ENCODE peak calls at places on chromosomes 3 and 15, in ten cellular contexts. X is brain microvascular endothelial cell, R is psoas muscle, I is left ventricle myocardium inferior, U is AG04450, K is lower lobe of right lung, W is fibroblast of lung, V is coronary artery, J is uterus, N is A549. O is an unnamed sample.

GRCh38 chr15:99514306-99514705 is 51.5 kb upstream of the MEF2A start:
- DNase-seq in W (no peak), I (no peak), N (no peak), X (no peak), U (no peak), V (no peak), J (no peak), R (no peak), K (no peak), O (no peak)

GRCh38 chr3:54783611-54784010 is 144.2 kb downstream of the LRTM1 start:
- DNase-seq in K (no peak), R (no peak), U (no peak), J (no peak), V (no peak), X (no peak), N (no peak), W (no peak), I (no peak), O (no peak)

GRCh38 chr15:52163321-52164190 is 27.6 kb downstream of the GNB5 start:
- DNase-seq in K (no peak), R (no peak), U (no peak), I (no peak), N (no peak), J (no peak), V (no peak), X (no peak), W (no peak), O (no peak)

GRCh38 chr15:74901612-74902063 is 5.0 kb downstream of the FAM219B start:
- DNase-seq in X (peak; percentile 51), I (peak; percentile 36), W (peak; percentile 67), V (no peak), R (peak; percentile 39), J (peak; percentile 56), K (peak; percentile 57), N (peak; percentile 91), U (peak; percentile 26), O (no peak)

GRCh38 chr3:99013794-99014315 is 112.4 kb upstream of the DCBLD2 start:
- DNase-seq in N (no peak), K (no peak), X (no peak), J (no peak), W (no peak), V (no peak), I (no peak), R (no peak), U (no peak), O (no peak)

GRCh38 chr3:124888482-124889441 is 1.6 kb upstream of the ITGB5 start:
- DNase-seq in I (no peak), U (no peak), J (no peak), N (no peak), X (no peak), K (no peak), R (no peak), V (no peak), W (no peak), O (no peak)

GRCh38 chr15:96237002-96237401 is 93.5 kb upstream of the NR2F2 start:
- DNase-seq in V (no peak), R (no peak), I (no peak), J (no peak), W (peak; percentile 47), K (no peak), X (no peak), N (no peak), U (no peak), O (no peak)

GRCh38 chr3:184371570-184372018 is 6.4 kb downstream of the THPO start:
- DNase-seq in N (peak; percentile 82), X (peak; percentile 76), W (peak; percentile 89), V (no peak), U (peak; percentile 72), R (peak; percentile 78), J (peak; percentile 81), K (peak; percentile 83), I (peak; percentile 71), O (peak; percentile 83)

GRCh38 chr15:45522931-45523331 is 376 bp upstream of the SLC30A4 start:
- DNase-seq in V (peak; percentile 77), U (no peak), J (no peak), N (no peak), K (no peak), X (peak; percentile 13), W (peak; percentile 44), I (no peak), R (no peak), O (no peak)

GRCh38 chr3:98599647-98600411 is 6.4 kb upstream of the CPOX start:
- DNase-seq in U (no peak), X (no peak), N (no peak), R (no peak), W (peak; percentile 38), J (no peak), K (no peak), I (no peak), V (no peak), O (no peak)

GRCh38 chr3:133820129-133820528 is 14.5 kb downstream of the SRPRB start:
- DNase-seq in R (no peak), K (no peak), U (no peak), V (no peak), X (no peak), I (no peak), J (no peak), W (no peak), N (no peak), O (no peak)

GRCh38 chr3:135057996-135058395 is 262.9 kb downstream of the EPHB1 start:
- DNase-seq in N (no peak), K (no peak), U (no peak), J (no peak), I (no peak), V (peak; percentile 38), W (no peak), R (no peak), X (no peak), O (no peak)

GRCh38 chr3:98969295-98969694 is 67.8 kb upstream of the DCBLD2 start:
- DNase-seq in I (no peak), X (no peak), U (no peak), N (no peak), K (no peak), R (no peak), W (no peak), J (no peak), V (no peak), O (no peak)

GRCh38 chr3:135337176-135337575 is 542.1 kb downstream of the EPHB1 start:
- DNase-seq in R (peak; percentile 14), I (no peak), W (no peak), V (no peak), X (no peak), U (no peak), K (no peak), N (no peak), J (no peak), O (no peak)

GRCh38 chr15:40047413-40048154 is 8.6 kb upstream of the SRP14 start:
- DNase-seq in R (peak; percentile 49), I (peak; percentile 44), V (peak; percentile 74), W (peak; percentile 58), K (peak; percentile 78), U (no peak), J (peak; percentile 60), X (peak; percentile 74), N (no peak), O (peak; percentile 85)

DNA sequence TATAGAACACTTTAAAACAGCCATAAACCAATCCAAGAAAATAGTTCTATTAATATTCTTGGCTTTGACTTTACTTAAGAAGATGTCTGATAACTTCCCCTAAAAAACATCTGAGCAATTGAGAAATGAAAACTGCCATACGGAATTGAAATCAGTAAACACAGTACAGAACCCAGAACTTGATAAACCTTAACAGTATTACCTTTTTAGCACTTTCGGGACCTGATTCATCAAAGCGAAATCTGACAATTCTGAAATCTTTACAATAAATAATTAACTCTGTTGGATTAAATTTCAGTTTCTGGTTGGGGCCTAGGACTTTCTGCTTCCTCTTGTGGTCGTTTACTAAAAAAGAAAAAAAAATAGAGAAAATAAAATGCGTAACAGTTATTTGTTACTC is 17.3 kb downstream of the MTMR10 start:
- DNase-seq in I (no peak), U (no peak), R (no peak), J (no peak), W (no peak), N (no peak), K (no peak), V (no peak), X (no peak), O (no peak)
- H3K4me3 ChIP-seq in I (no peak overlapping the region), U (no peak overlapping the region), R (no peak overlapping the region), J (no peak overlapping the region), W (no peak overlapping the region), N (no peak overlapping the region), K (no peak overlapping the region), V (no peak overlapping the region), X (no peak overlapping the region), O (no peak overlapping the region)

GRCh38 chr3:72432271-72432670 is 416.0 kb downstream of the SHQ1 start:
- DNase-seq in W (no peak), J (no peak), X (no peak), U (no peak), K (no peak), V (no peak), I (no peak), N (no peak), R (no peak), O (no peak)

GRCh38 chr3:72429589-72430362 is 418.5 kb downstream of the SHQ1 start:
- DNase-seq in N (no peak), U (no peak), K (no peak), W (no peak), I (no peak), V (no peak), J (no peak), R (no peak), X (no peak), O (no peak)

GRCh38 chr3:72426618-72427397 is 421.4 kb downstream of the SHQ1 start:
- DNase-seq in U (no peak), V (no peak), W (no peak), X (no peak), K (no peak), R (no peak), N (no peak), I (no peak), J (no peak), O (no peak)

GRCh38 chr3:72427575-72427974 is 420.7 kb downstream of the SHQ1 start:
- DNase-seq in N (no peak), K (no peak), U (no peak), W (no peak), R (no peak), V (no peak), I (no peak), J (no peak), X (no peak), O (no peak)

GRCh38 chr3:72428803-72429202 is 419.4 kb downstream of the SHQ1 start:
- DNase-seq in N (no peak), W (no peak), I (no peak), K (no peak), R (no peak), X (no peak), J (no peak), U (no peak), V (no peak), O (no peak)
- H3K27ac ChIP-seq in N (no peak overlapping the region), W (no peak overlapping the region), I (no peak overlapping the region), K (no peak overlapping the region), R (no peak overlapping the region), X (no peak overlapping the region), J (no peak overlapping the region), U (no peak overlapping the region), V (no peak overlapping the region), O (no peak overlapping the region)

GRCh38 chr3:15783361-15783969 is 14.3 kb downstream of the ANKRD28 start:
- DNase-seq in R (no peak), W (peak; percentile 76), J (no peak), I (no peak), N (no peak), X (no peak), V (no peak), K (no peak), U (no peak), O (no peak)
- H3K4me3 ChIP-seq in R (peak overlapping the region; percentile 37), W (no peak overlapping the region), J (peak overlapping the region; percentile 7), I (no peak overlapping the region), N (no peak overlapping the region), X (no peak overlapping the region), V (no peak overlapping the region), K (no peak overlapping the region), U (no peak overlapping the region), O (no peak overlapping the region)

GRCh38 chr3:130576571-130577266 is 59.7 kb downstream of the COL6A6 start:
- DNase-seq in N (no peak), J (no peak), X (peak; percentile 57), V (no peak), R (no peak), I (no peak), W (peak; percentile 62), U (peak; percentile 65), K (no peak), O (no peak)
- H3K27ac ChIP-seq in N (no peak overlapping the region), J (no peak overlapping the region), X (no peak overlapping the region), V (no peak overlapping the region), R (no peak overlapping the region), I (no peak overlapping the region), W (no peak overlapping the region), U (no peak overlapping the region), K (peak overlapping the region; percentile 9), O (no peak overlapping the region)

O was measured in left lung.